ENCODE peak calls at places on chromosome 20, in nine cellular contexts. U is ovary, J is stomach, K is heart right ventricle, H is A549, Y is foreskin keratinocyte, W is left ventricle myocardium inferior, O is sigmoid colon, N is RWPE1. S is an unnamed sample.

GRCh38 chr20:45893831-45894230 is 2.7 kb downstream of the CTSA start:
- DNase-seq in Y (no peak), K (no peak), J (no peak), N (no peak), O (no peak), W (no peak), H (no peak), U (no peak), S (no peak)

GRCh38 chr20:50269111-50270033 is 78.7 kb downstream of the CEBPB start:
- DNase-seq in K (no peak), W (no peak), Y (no peak), U (no peak), H (no peak), J (no peak), O (no peak), N (no peak), S (no peak)

GRCh38 chr20:63381781-63382431 is 20.8 kb upstream of the CHRNA4 start:
- DNase-seq in W (no peak), O (no peak), Y (no peak), K (no peak), H (peak; percentile 59), J (no peak), N (peak; percentile 68), U (peak; percentile 50), S (no peak)

GRCh38 chr20:47314647-47315338 is 41.7 kb downstream of the ZMYND8 start:
- DNase-seq in Y (no peak), K (no peak), W (no peak), N (no peak), U (no peak), H (no peak), O (peak; percentile 56), J (no peak), S (no peak)

GRCh38 chr20:13441388-13441787 is 197.3 kb downstream of the TASP1 start:
- DNase-seq in W (no peak), J (no peak), H (no peak), Y (no peak), U (no peak), O (no peak), N (no peak), K (no peak), S (no peak)

GRCh38 chr20:17287503-17287902 is 60.7 kb downstream of the PCSK2 start:
- DNase-seq in O (no peak), H (no peak), Y (no peak), U (no peak), K (no peak), J (no peak), W (no peak), N (no peak), S (no peak)

GRCh38 chr20:57456116-57456515 is 64.9 kb downstream of the RBM38 start:
- DNase-seq in U (no peak), N (no peak), H (no peak), K (no peak), W (no peak), Y (no peak), O (no peak), J (no peak), S (no peak)

GRCh38 chr20:62980380-62980960 is 26.3 kb downstream of the BHLHE23 start:
- DNase-seq in W (no peak), O (no peak), U (no peak), K (no peak), H (no peak), N (no peak), J (no peak), Y (no peak), S (no peak)

GRCh38 chr20:6501061-6501460 is 266.4 kb upstream of the BMP2 start:
- DNase-seq in N (peak; percentile 93), W (no peak), U (no peak), K (no peak), H (no peak), O (no peak), Y (peak; percentile 92), J (no peak), S (no peak)

GRCh38 chr20:52031206-52031573 is 160.4 kb downstream of the ZFP64 start:
- DNase-seq in O (no peak), Y (no peak), H (no peak), J (no peak), W (no peak), U (no peak), K (no peak), N (no peak), S (no peak)

GRCh38 chr20:38602185-38602581 is 574 bp downstream of the ARHGAP40 start:
- DNase-seq in Y (no peak), O (no peak), W (no peak), K (no peak), J (no peak), N (no peak), H (no peak), U (no peak), S (no peak)

GRCh38 chr20:53723045-53723444 is 129.4 kb upstream of the ZNF217 start:
- DNase-seq in O (no peak), Y (no peak), J (no peak), W (no peak), N (no peak), U (no peak), K (no peak), H (no peak), S (no peak)
- H3K27ac ChIP-seq in O (no peak overlapping the region), Y (no peak overlapping the region), J (no peak overlapping the region), W (no peak overlapping the region), N (no peak overlapping the region), U (no peak overlapping the region), K (no peak overlapping the region), H (no peak overlapping the region), S (no peak overlapping the region)

DNA sequence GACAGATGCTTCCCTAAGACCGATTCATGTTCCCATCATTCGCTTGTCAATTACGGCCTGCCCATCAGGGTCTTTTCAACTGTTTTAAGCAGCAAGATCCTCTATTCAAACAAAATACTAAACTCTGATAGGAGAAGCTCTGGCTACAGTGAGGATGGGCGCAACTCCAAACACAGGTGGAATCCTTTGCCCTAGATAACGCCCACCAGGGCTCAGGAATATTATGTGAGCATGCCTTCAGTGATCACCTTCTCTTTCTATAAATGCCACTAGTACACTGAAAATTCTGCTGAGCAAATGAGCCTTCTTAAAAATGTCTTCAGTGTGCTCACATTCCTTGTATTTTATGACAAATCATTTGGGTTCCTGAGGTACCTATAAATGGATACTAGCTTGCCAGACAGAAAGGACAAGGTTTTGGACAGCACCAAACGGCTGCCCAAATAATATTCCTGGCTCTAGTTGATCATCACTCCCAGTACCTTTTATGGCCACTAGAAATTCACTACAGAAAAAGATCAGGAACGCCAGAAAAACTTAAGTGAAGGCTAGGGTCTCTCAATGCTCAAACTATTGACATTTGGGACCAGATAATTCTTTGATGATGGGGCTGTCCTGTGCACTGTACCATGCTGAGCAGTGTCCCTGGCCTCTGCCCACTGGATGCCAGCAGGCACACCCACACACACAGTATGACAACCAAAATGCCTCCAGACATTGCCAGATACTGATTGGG is 13.1 kb downstream of the ZNF217 start:
- DNase-seq in W (no peak), J (peak; percentile 19), N (no peak), O (no peak), K (no peak), Y (no peak), U (no peak), H (no peak), S (no peak)
- TF ChIP-seq CTCF in W (peak; percentile 32), J (peak; percentile 21), N (no peak), O (no peak), K (no peak), Y (no peak), U (peak; percentile 10), H (no peak), S (peak; percentile 57)

GRCh38 chr20:23162887-23163286 is 76.8 kb upstream of the CD93 start:
- DNase-seq in N (no peak), J (no peak), K (no peak), W (no peak), U (no peak), Y (no peak), H (no peak), O (peak; percentile 60), S (no peak)
- H3K27ac ChIP-seq in N (peak overlapping the region; percentile 61), J (peak overlapping the region; percentile 17), K (peak overlapping the region; percentile 60), W (no peak overlapping the region), U (no peak overlapping the region), Y (peak overlapping the region; percentile 17), H (no peak overlapping the region), O (no peak overlapping the region), S (no peak overlapping the region)

GRCh38 chr20:23341073-23341472 is 9.5 kb upstream of the NXT1 start:
- DNase-seq in K (no peak), W (no peak), O (no peak), Y (no peak), N (no peak), H (no peak), U (no peak), J (no peak), S (no peak)

GRCh38 chr20:23340524-23340923 is 10.1 kb upstream of the NXT1 start:
- DNase-seq in N (peak; percentile 79), O (peak; percentile 79), H (peak; percentile 83), W (peak; percentile 56), Y (peak; percentile 47), K (peak; percentile 41), J (peak; percentile 67), U (peak; percentile 47), S (peak; percentile 32)

GRCh38 chr20:23343590-23343989 is 7.0 kb upstream of the NXT1 start:
- DNase-seq in U (no peak), N (no peak), H (no peak), O (no peak), K (no peak), J (no peak), Y (no peak), W (no peak), S (no peak)

GRCh38 chr20:23336476-23336875 is 14.1 kb upstream of the NXT1 start:
- DNase-seq in W (no peak), H (no peak), U (no peak), N (no peak), J (no peak), K (no peak), Y (no peak), O (no peak), S (no peak)

DNA sequence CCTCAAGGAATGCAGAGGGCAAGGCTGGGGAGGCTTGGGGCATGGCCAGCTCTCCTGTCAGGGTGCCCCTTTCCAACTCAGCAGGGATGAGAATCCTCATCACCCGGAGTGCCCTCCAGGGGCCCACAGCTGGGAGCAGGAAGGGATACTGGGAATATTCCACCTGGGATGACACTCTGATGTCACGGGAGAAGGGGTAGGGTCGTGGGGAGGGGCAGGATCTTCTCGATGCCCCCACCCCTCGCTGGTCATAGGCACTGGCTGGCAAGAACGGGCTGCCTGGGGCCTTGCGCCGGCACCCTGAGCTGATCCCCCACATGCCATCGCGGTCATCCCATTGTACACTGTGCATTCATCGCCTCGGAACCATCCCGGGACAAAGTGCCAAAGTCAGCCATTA is 10.6 kb upstream of the NXT1 start:
- DNase-seq in U (no peak), H (no peak), J (no peak), W (no peak), N (no peak), K (no peak), O (peak; percentile 60), Y (no peak), S (peak; percentile 50)
- TF ChIP-seq CTCF in U (no peak), H (no peak), J (no peak), W (no peak), N (no peak), K (no peak), O (no peak), Y (no peak), S (no peak)

S was measured in breast epithelium.